ENCODE peak calls at places on chromosomes 3 and 15, in five cellular contexts. One of them, this sample, is unnamed.

GRCh38 chr15:42191610-42192346 is 16.3 kb downstream of the VPS39 start:
- DNase-seq in progenitor cell of endocrine pancreas: no peak
- DNase-seq in cardiac fibroblast: no peak
- DNase-seq in pancreas: no peak
- DNase-seq in lung: no peak
- DNase-seq in this sample: no peak

GRCh38 chr15:98896002-98896721 is 111.4 kb downstream of the PGPEP1L start:
- DNase-seq in progenitor cell of endocrine pancreas: no peak
- DNase-seq in cardiac fibroblast: peak
- DNase-seq in pancreas: no peak
- DNase-seq in lung: no peak
- DNase-seq in this sample: no peak

GRCh38 chr3:13475871-13476590 is 4.1 kb upstream of the HDAC11 start:
- DNase-seq in progenitor cell of endocrine pancreas: no peak
- DNase-seq in cardiac fibroblast: no peak
- DNase-seq in pancreas: no peak
- DNase-seq in lung: no peak
- DNase-seq in this sample: no peak

GRCh38 chr3:64449026-64449425 is 223.8 kb upstream of the PRICKLE2 start:
- DNase-seq in progenitor cell of endocrine pancreas: no peak
- DNase-seq in cardiac fibroblast: no peak
- DNase-seq in pancreas: no peak
- DNase-seq in lung: no peak
- DNase-seq in this sample: no peak

GRCh38 chr15:40333922-40334492 is 6.7 kb downstream of the CCDC9B start:
- DNase-seq in progenitor cell of endocrine pancreas: no peak
- DNase-seq in cardiac fibroblast: peak
- DNase-seq in pancreas: no peak
- DNase-seq in lung: peak
- DNase-seq in this sample: no peak

GRCh38 chr15:37490707-37491106 is 390.4 kb upstream of the MEIS2 start:
- DNase-seq in progenitor cell of endocrine pancreas: no peak
- DNase-seq in cardiac fibroblast: no peak
- DNase-seq in pancreas: no peak
- DNase-seq in lung: no peak
- DNase-seq in this sample: no peak

GRCh38 chr3:68402519-68402918 is 529.8 kb downstream of the TAFA4 start:
- DNase-seq in progenitor cell of endocrine pancreas: no peak
- DNase-seq in cardiac fibroblast: no peak
- DNase-seq in pancreas: no peak
- DNase-seq in lung: no peak
- DNase-seq in this sample: no peak

GRCh38 chr15:48500595-48500994 is 144.9 kb downstream of the FBN1 start:
- DNase-seq in progenitor cell of endocrine pancreas: no peak
- DNase-seq in cardiac fibroblast: no peak
- DNase-seq in pancreas: no peak
- DNase-seq in lung: no peak
- DNase-seq in this sample: no peak

GRCh38 chr3:113783463-113783862 is 36.6 kb downstream of the ATP6V1A start:
- DNase-seq in progenitor cell of endocrine pancreas: no peak
- DNase-seq in cardiac fibroblast: peak
- DNase-seq in pancreas: no peak
- DNase-seq in lung: no peak
- DNase-seq in this sample: no peak

GRCh38 chr15:31091531-31091930 is 10.0 kb downstream of the TRPM1 start:
- DNase-seq in progenitor cell of endocrine pancreas: no peak
- DNase-seq in cardiac fibroblast: no peak
- DNase-seq in pancreas: no peak
- DNase-seq in lung: no peak
- DNase-seq in this sample: no peak

GRCh38 chr3:24686764-24687163 is 192.1 kb upstream of the THRB start:
- DNase-seq in progenitor cell of endocrine pancreas: no peak
- DNase-seq in cardiac fibroblast: peak
- DNase-seq in pancreas: no peak
- DNase-seq in lung: no peak
- DNase-seq in this sample: no peak

GRCh38 chr3:39420537-39420936 is 14.0 kb downstream of the RPSA start:
- DNase-seq in progenitor cell of endocrine pancreas: no peak
- DNase-seq in cardiac fibroblast: no peak
- DNase-seq in pancreas: no peak
- DNase-seq in lung: no peak
- DNase-seq in this sample: no peak

GRCh38 chr3:116034071-116034470 is 410.8 kb downstream of the GAP43 start:
- DNase-seq in progenitor cell of endocrine pancreas: no peak
- DNase-seq in cardiac fibroblast: no peak
- DNase-seq in pancreas: no peak
- DNase-seq in lung: no peak
- DNase-seq in this sample: no peak

GRCh38 chr3:84885199-84885882 is 73.4 kb upstream of the CADM2 start:
- DNase-seq in progenitor cell of endocrine pancreas: no peak
- DNase-seq in cardiac fibroblast: no peak
- DNase-seq in pancreas: no peak
- DNase-seq in lung: no peak
- DNase-seq in this sample: no peak

GRCh38 chr15:61796056-61796455 is 264.2 kb downstream of the VPS13C start:
- DNase-seq in progenitor cell of endocrine pancreas: no peak
- DNase-seq in cardiac fibroblast: peak
- DNase-seq in pancreas: no peak
- DNase-seq in lung: no peak
- DNase-seq in this sample: no peak

GRCh38 chr15:78064544-78064943 is 13.0 kb downstream of the TBC1D2B start:
- DNase-seq in progenitor cell of endocrine pancreas: no peak
- DNase-seq in cardiac fibroblast: peak
- DNase-seq in pancreas: no peak
- DNase-seq in lung: no peak
- DNase-seq in this sample: no peak

GRCh38 chr15:98785796-98786581 is 137.7 kb downstream of the IGF1R start:
- DNase-seq in progenitor cell of endocrine pancreas: no peak
- DNase-seq in cardiac fibroblast: no peak
- DNase-seq in pancreas: no peak
- DNase-seq in lung: no peak
- DNase-seq in this sample: no peak

GRCh38 chr15:68385671-68386586 is 46.0 kb downstream of the ITGA11 start:
- DNase-seq in progenitor cell of endocrine pancreas: no peak
- DNase-seq in cardiac fibroblast: no peak
- DNase-seq in pancreas: no peak
- DNase-seq in lung: no peak
- DNase-seq in this sample: no peak

DNA sequence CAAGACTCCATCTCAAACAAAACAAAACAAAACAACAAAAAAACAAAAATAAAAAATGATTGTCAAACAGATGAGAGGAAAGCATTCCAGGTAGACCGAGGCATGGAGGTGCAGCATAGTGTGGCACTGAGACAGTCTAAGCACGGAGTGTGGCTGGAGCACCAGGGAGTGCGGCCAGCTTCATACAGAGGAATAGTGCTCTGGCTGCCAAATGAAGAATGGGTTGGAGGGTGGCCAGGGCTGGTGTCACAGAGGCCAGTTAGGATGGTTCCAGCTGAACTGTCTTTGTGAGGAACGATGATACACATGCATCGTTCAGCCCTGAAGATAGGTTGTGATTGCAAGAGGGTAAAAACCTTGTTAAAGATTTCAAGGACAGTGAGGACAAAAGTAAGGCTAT is 28.3 kb downstream of the MITF start:
- DNase-seq in progenitor cell of endocrine pancreas: no peak
- DNase-seq in cardiac fibroblast: no peak
- DNase-seq in pancreas: no peak
- DNase-seq in lung: no peak
- DNase-seq in this sample: no peak
- TF ChIP-seq CTCF in progenitor cell of endocrine pancreas: no peak
- TF ChIP-seq CTCF in cardiac fibroblast: no peak
- TF ChIP-seq CTCF in pancreas: no peak
- TF ChIP-seq CTCF in lung: no peak
- TF ChIP-seq CTCF in this sample: no peak

GRCh38 chr3:77536038-77536775 is 496.3 kb downstream of the ROBO2 start:
- DNase-seq in progenitor cell of endocrine pancreas: no peak
- DNase-seq in cardiac fibroblast: no peak
- DNase-seq in pancreas: no peak
- DNase-seq in lung: no peak
- DNase-seq in this sample: no peak
- TF ChIP-seq CTCF in progenitor cell of endocrine pancreas: no peak
- TF ChIP-seq CTCF in cardiac fibroblast: no peak
- TF ChIP-seq CTCF in pancreas: no peak
- TF ChIP-seq CTCF in lung: no peak
- TF ChIP-seq CTCF in this sample: no peak

GRCh38 chr3:61681636-61682035 is 120.3 kb downstream of the PTPRG start:
- DNase-seq in progenitor cell of endocrine pancreas: no peak
- DNase-seq in cardiac fibroblast: no peak
- DNase-seq in pancreas: no peak
- DNase-seq in lung: no peak
- DNase-seq in this sample: no peak
- TF ChIP-seq CTCF in progenitor cell of endocrine pancreas: no peak
- TF ChIP-seq CTCF in cardiac fibroblast: no peak
- TF ChIP-seq CTCF in pancreas: no peak
- TF ChIP-seq CTCF in lung: no peak
- TF ChIP-seq CTCF in this sample: no peak

DNA sequence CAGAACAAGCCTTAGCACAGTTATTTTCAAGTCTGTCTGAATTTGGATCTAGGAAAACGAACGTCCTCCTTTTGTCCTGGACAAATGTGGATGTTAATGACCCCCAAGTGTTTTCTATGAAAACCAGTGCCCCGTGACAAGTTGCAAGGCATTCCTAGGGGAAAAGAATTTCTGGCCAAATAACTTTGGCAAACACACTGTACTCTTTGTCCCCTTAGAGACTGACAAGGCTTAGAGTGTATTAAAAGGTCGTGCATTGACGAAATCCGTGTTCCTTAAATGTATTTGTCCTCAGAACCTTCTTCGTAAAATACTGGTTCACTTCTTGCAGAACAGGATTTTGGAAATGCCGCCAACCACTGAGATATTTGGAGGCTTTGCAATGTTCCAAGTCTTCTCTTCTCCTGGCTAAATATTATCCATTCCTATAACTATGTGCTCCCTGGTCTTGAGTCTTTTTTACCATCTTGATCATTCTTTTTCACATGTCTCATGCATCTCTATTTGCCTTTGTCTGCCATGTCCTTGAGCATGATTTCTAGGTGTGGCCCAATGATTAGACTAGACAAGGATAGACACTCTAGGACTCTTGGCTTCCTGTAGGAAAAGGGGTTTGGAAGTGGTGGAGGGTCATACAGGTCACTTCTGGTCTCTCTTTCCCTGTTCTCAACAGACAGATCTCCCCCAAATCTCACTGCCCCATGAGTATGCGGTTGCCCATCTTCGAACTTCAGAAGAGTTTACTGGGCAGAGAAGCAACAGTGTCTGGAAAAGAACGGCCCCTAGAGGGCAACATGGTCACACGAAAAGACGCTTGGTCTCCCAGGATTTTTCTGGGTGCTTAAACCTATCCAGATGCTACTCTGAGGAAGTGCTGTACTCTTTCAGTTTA is 117.5 kb downstream of the EDEM1 start:
- DNase-seq in progenitor cell of endocrine pancreas: peak
- DNase-seq in cardiac fibroblast: peak
- DNase-seq in pancreas: no peak
- DNase-seq in lung: no peak
- DNase-seq in this sample: no peak
- TF ChIP-seq CTCF in progenitor cell of endocrine pancreas: peak
- TF ChIP-seq CTCF in cardiac fibroblast: peak
- TF ChIP-seq CTCF in pancreas: peak
- TF ChIP-seq CTCF in lung: peak
- TF ChIP-seq CTCF in this sample: no peak

GRCh38 chr3:65912647-65913046 is 126.1 kb downstream of the MAGI1 start:
- DNase-seq in progenitor cell of endocrine pancreas: no peak
- DNase-seq in cardiac fibroblast: no peak
- DNase-seq in pancreas: no peak
- DNase-seq in lung: no peak
- DNase-seq in this sample: no peak

GRCh38 chr3:65915477-65915876 is 123.2 kb downstream of the MAGI1 start:
- DNase-seq in progenitor cell of endocrine pancreas: no peak
- DNase-seq in cardiac fibroblast: no peak
- DNase-seq in pancreas: no peak
- DNase-seq in lung: no peak
- DNase-seq in this sample: no peak

GRCh38 chr3:65908588-65908987 is 130.1 kb downstream of the MAGI1 start:
- DNase-seq in progenitor cell of endocrine pancreas: no peak
- DNase-seq in cardiac fibroblast: no peak
- DNase-seq in pancreas: no peak
- DNase-seq in lung: no peak
- DNase-seq in this sample: no peak

GRCh38 chr3:65914740-65915366 is 123.9 kb downstream of the MAGI1 start:
- DNase-seq in progenitor cell of endocrine pancreas: no peak
- DNase-seq in cardiac fibroblast: peak
- DNase-seq in pancreas: no peak
- DNase-seq in lung: no peak
- DNase-seq in this sample: no peak

DNA sequence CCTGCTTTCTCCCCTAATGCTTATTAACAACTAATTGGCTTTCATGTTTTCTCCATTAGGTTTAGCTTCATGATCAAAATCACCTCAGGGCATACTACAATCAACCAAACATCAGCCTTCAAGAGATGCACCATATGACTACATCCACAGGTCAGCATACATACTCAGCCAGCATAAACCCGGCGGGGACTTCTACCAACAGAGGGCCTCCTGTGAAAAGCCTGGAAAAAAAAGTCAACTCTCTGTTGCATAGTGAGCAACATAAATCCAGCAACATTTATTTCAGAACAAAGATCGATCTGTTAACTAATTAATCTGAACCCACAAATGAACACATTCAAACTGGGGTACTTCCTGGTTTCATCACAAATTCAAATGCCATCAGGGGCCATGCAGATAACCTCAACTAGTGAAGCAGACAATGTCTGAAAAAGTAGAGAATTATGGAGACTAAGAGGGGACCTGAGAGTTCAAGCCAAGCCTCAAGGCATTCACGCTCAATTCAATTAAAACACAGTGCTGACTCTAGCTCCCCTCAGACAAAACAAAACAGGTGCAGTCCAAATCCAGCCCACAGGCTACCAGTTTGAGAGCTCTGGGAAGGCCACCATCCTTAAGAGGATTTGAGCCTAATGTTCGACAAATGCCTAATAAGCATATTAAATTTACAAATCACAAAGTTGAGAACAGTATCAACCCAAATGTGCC is 124.5 kb downstream of the MAGI1 start:
- DNase-seq in progenitor cell of endocrine pancreas: no peak
- DNase-seq in cardiac fibroblast: peak
- DNase-seq in pancreas: no peak
- DNase-seq in lung: no peak
- DNase-seq in this sample: no peak
- TF ChIP-seq CTCF in progenitor cell of endocrine pancreas: peak
- TF ChIP-seq CTCF in cardiac fibroblast: peak
- TF ChIP-seq CTCF in pancreas: no peak
- TF ChIP-seq CTCF in lung: no peak
- TF ChIP-seq CTCF in this sample: no peak

GRCh38 chr3:189947948-189948723 is 172.6 kb downstream of the P3H2 start:
- DNase-seq in progenitor cell of endocrine pancreas: no peak
- DNase-seq in cardiac fibroblast: peak
- DNase-seq in pancreas: no peak
- DNase-seq in lung: no peak
- DNase-seq in this sample: no peak
- TF ChIP-seq CTCF in progenitor cell of endocrine pancreas: peak
- TF ChIP-seq CTCF in cardiac fibroblast: peak
- TF ChIP-seq CTCF in pancreas: peak
- TF ChIP-seq CTCF in lung: peak
- TF ChIP-seq CTCF in this sample: no peak

GRCh38 chr15:76963596-76963995 is 31.3 kb upstream of the PSTPIP1 start:
- DNase-seq in progenitor cell of endocrine pancreas: no peak
- DNase-seq in cardiac fibroblast: no peak
- DNase-seq in pancreas: peak
- DNase-seq in lung: no peak
- DNase-seq in this sample: no peak
- TF ChIP-seq CTCF in progenitor cell of endocrine pancreas: peak
- TF ChIP-seq CTCF in cardiac fibroblast: no peak
- TF ChIP-seq CTCF in pancreas: no peak
- TF ChIP-seq CTCF in lung: no peak
- TF ChIP-seq CTCF in this sample: no peak

This sample was measured in activated B cell treated with CpG ODN at 0.5 μM for 24 hours.